ENCODE peak calls at places on chromosomes 3 and 15, in seven cellular contexts. O, I, U, R, H, E and B are unnamed samples.

GRCh38 chr3:47405820-47406761 is 25.3 kb downstream of the PTPN23 start:
- DNase-seq in I (no peak), H (no peak), R (no peak), O (no peak), E (no peak), U (no peak), B (no peak)

GRCh38 chr15:52256366-52256765 is 39.2 kb downstream of the MYO5C start:
- DNase-seq in U (peak), H (no peak), I (no peak), O (peak), E (peak), R (peak), B (no peak)

GRCh38 chr15:68542771-68543544 is 35.8 kb upstream of the CORO2B start:
- DNase-seq in U (peak), O (peak), I (peak), R (no peak), E (peak), H (no peak), B (peak)

GRCh38 chr3:106628407-106628806 is 748.8 kb upstream of the CCDC54 start:
- DNase-seq in R (no peak), I (no peak), O (no peak), H (no peak), U (peak), E (peak), B (no peak)

GRCh38 chr15:77032647-77033416 is 37.9 kb downstream of the PSTPIP1 start:
- DNase-seq in H (peak), I (no peak), E (no peak), O (no peak), U (no peak), R (no peak), B (peak)

GRCh38 chr3:181383760-181384159 is 328.0 kb upstream of the SOX2 start:
- DNase-seq in H (no peak), I (no peak), U (no peak), R (no peak), E (no peak), O (no peak), B (no peak)

GRCh38 chr15:101188517-101189340 is 63.1 kb downstream of the CHSY1 start:
- DNase-seq in H (no peak), I (peak), E (peak), O (no peak), U (peak), R (no peak), B (no peak)

GRCh38 chr3:56001537-56001936 is 466.7 kb downstream of the ERC2 start:
- DNase-seq in R (no peak), U (peak), E (no peak), H (no peak), I (no peak), O (no peak), B (no peak)

GRCh38 chr3:134034005-134034785 is 4.5 kb upstream of the SLCO2A1 start:
- DNase-seq in I (no peak), E (peak), U (peak), H (no peak), O (peak), R (no peak), B (no peak)

GRCh38 chr3:180250172-180250571 is 213.4 kb upstream of the PEX5L start:
- DNase-seq in O (no peak), U (peak), I (no peak), H (no peak), E (no peak), R (no peak), B (no peak)

GRCh38 chr3:17584066-17584465 is 158.4 kb downstream of the TBC1D5 start:
- DNase-seq in U (no peak), H (no peak), O (no peak), I (no peak), R (no peak), E (no peak), B (no peak)

GRCh38 chr3:136512391-136512790 is 239.8 kb downstream of the STAG1 start:
- DNase-seq in O (no peak), U (peak), I (peak), R (no peak), H (no peak), E (peak), B (no peak)

GRCh38 chr15:62781081-62781497 is 261.5 kb upstream of the TPM1 start:
- DNase-seq in R (no peak), O (no peak), I (no peak), U (no peak), H (no peak), E (no peak), B (no peak)

GRCh38 chr15:99361541-99362185 is 110.4 kb downstream of the LRRC28 start:
- DNase-seq in U (peak), O (no peak), E (peak), R (no peak), H (no peak), I (no peak), B (no peak)

GRCh38 chr15:63440756-63441155 is 59.1 kb upstream of the CA12 start:
- DNase-seq in H (no peak), E (no peak), U (no peak), O (no peak), I (no peak), R (no peak), B (no peak)

GRCh38 chr3:122021811-122022401 is at the start of gene ILDR1:
- DNase-seq in R (no peak), I (no peak), O (no peak), E (no peak), H (peak), U (no peak), B (no peak)

GRCh38 chr3:129313983-129314756 is 35.5 kb downstream of the HMCES start:
- DNase-seq in R (no peak), I (peak), O (no peak), E (peak), H (no peak), U (no peak), B (no peak)

GRCh38 chr15:82958638-82959037 is 6.1 kb upstream of the HOMER2 start:
- DNase-seq in I (no peak), H (no peak), R (no peak), O (no peak), E (no peak), U (no peak), B (no peak)

GRCh38 chr3:54863806-54864205 is 64.1 kb downstream of the LRTM1 start:
- DNase-seq in H (no peak), O (no peak), U (no peak), R (no peak), E (no peak), I (no peak), B (no peak)

GRCh38 chr3:126399348-126399730 is 4.6 kb downstream of the CFAP100 start:
- DNase-seq in R (no peak), U (no peak), I (no peak), O (no peak), E (no peak), H (no peak), B (no peak)